ENCODE peak calls at places on chromosomes 5 and 9, in four cellular contexts. R is AG04450, T is right atrium auricular region, X is dorsolateral prefrontal cortex. S is an unnamed sample.
A peak's percentile ranks its signal among the peaks of the same experiment; 100 is the strongest.

GRCh38 chr9:110555971-110556370 is 23.6 kb downstream of the SVEP1 start:
- DNase-seq in R (peak; percentile 79), T (peak; percentile 84), X (no peak), S (no peak)

GRCh38 chr9:120289990-120290925 is 289.7 kb downstream of the CDK5RAP2 start:
- DNase-seq in R (no peak), T (no peak), X (no peak), S (no peak)

GRCh38 chr9:109781086-109781485 is 1.1 kb downstream of the PALM2AKAP2 start:
- DNase-seq in R (no peak), T (no peak), X (no peak), S (no peak)

GRCh38 chr5:152456815-152457443 is 51.9 kb upstream of the NMUR2 start:
- DNase-seq in R (no peak), T (no peak), X (no peak), S (no peak)

GRCh38 chr5:73213566-73213998 is 40.6 kb downstream of the TMEM174 start:
- DNase-seq in R (peak; percentile 82), T (no peak), X (no peak), S (no peak)

GRCh38 chr9:136476369-136477150 is 6.3 kb downstream of the SEC16A start:
- DNase-seq in R (no peak), T (no peak), X (no peak), S (no peak)

GRCh38 chr5:56310711-56311204 is 77.6 kb upstream of the ANKRD55 start:
- DNase-seq in R (no peak), T (no peak), X (no peak), S (no peak)

GRCh38 chr9:35828716-35829083 is at the start of gene FAM221B:
- DNase-seq in R (no peak), T (no peak), X (no peak), S (no peak)

GRCh38 chr9:87140605-87141109 is 193.4 kb upstream of the GAS1 start:
- DNase-seq in R (no peak), T (no peak), X (no peak), S (no peak)

GRCh38 chr9:13750061-13750460 is 470.6 kb upstream of the MPDZ start:
- DNase-seq in R (peak; percentile 39), T (no peak), X (no peak), S (no peak)

GRCh38 chr5:33891731-33892418 is at the start of gene ADAMTS12:
- DNase-seq in R (peak; percentile 48), T (no peak), X (no peak), S (no peak)

GRCh38 chr9:37564114-37564513 is 12.1 kb downstream of the FBXO10 start:
- DNase-seq in R (no peak), T (no peak), X (no peak), S (no peak)

GRCh38 chr9:125121156-125121555 is 22.2 kb downstream of the SCAI start:
- DNase-seq in R (no peak), T (no peak), X (no peak), S (no peak)

GRCh38 chr9:73577867-73578266 is 426.2 kb downstream of the ANXA1 start:
- DNase-seq in R (no peak), T (no peak), X (no peak), S (no peak)

GRCh38 chr9:85521331-85522197 is 220.2 kb downstream of the AGTPBP1 start:
- DNase-seq in R (no peak), T (no peak), X (peak; percentile 89), S (no peak)

GRCh38 chr9:128913048-128913900 is 7.5 kb upstream of the PHYHD1 start:
- DNase-seq in R (no peak), T (no peak), X (no peak), S (no peak)

GRCh38 chr9:128910906-128911305 is 9.9 kb upstream of the PHYHD1 start:
- DNase-seq in R (no peak), T (no peak), X (no peak), S (no peak)

GRCh38 chr9:128911529-128912035 is 9.2 kb upstream of the PHYHD1 start:
- DNase-seq in R (no peak), T (peak; percentile 80), X (no peak), S (no peak)

GRCh38 chr9:128913995-128914772 is 6.6 kb upstream of the PHYHD1 start:
- DNase-seq in R (no peak), T (no peak), X (no peak), S (no peak)

DNA sequence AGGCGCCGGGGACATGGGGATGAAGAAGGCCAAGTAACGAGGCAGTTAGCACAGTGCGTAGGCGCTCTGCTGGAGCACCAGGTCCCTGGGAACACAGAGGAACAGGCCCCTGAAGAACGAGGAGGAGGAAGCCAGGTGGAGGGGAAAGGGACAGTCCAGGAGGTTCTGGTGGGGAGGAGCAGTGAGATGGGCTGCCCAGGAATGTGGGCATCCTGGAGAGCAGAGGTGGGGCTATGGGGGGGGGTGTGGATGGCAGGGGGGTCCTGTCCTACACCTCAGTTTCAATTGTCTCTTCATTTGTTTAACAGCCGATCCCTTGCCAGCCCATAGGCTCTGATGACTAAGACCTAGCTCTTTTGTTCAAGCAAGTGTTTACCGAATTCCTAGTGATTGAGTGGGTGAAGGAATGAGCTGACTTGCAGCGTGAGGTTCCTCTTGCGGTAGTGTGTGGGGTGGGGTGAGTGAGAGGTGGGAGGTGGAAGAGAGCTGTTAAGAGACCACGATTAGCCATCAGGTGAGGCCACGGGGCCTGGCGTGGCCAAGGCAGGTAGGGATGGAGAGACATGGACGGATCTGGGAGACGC is 8.4 kb upstream of the PHYHD1 start:
- DNase-seq in R (peak; percentile 59), T (no peak), X (peak; percentile 69), S (no peak)
- H3K27ac ChIP-seq in R (peak overlapping the region; percentile 93), T (peak overlapping the region; percentile 86), X (peak overlapping the region; percentile 94), S (no peak overlapping the region)

GRCh38 chr9:116234091-116234490 is 80.5 kb downstream of the PAPPA start:
- DNase-seq in R (peak; percentile 92), T (no peak), X (no peak), S (no peak)

GRCh38 chr9:116238225-116238624 is 84.6 kb downstream of the PAPPA start:
- DNase-seq in R (peak; percentile 67), T (no peak), X (no peak), S (no peak)

GRCh38 chr9:116243708-116244107 is 90.1 kb downstream of the PAPPA start:
- DNase-seq in R (no peak), T (no peak), X (no peak), S (no peak)

GRCh38 chr9:116237456-116237855 is 83.9 kb downstream of the PAPPA start:
- DNase-seq in R (no peak), T (no peak), X (no peak), S (no peak)

DNA sequence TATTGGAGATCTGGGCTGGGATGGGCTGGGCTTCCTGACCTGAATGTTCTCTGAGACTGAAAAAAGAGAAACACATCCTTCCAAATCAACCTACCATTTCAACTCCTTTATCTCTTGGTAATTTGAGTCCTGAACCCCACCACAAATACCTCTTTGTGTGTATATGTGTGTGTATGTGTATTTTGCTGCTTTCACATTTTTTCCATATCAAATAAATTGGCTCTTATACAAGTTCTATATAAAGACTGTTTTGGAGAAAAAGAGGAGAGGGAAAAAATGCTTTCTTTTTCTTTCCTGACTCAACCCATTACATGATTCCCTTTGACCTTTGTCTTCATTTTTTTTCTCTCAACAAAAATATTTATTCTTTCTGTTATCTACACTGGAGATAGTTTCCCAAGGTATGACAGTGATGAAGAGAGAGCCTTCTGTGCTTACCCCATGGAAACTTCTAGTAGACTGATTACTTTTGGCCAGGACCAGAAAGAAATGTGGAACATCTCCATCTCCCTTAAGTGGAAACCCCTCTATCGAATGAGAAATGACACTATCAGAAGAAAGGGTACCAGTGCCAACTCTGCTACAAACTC is 85.3 kb downstream of the PAPPA start:
- DNase-seq in R (no peak), T (no peak), X (no peak), S (no peak)
- TF ChIP-seq CTCF in R (no peak), T (no peak), X (no peak), S (no peak)

GRCh38 chr5:145874765-145875164 is 2.0 kb upstream of the GRXCR2 start:
- DNase-seq in R (no peak), T (no peak), X (no peak), S (no peak)
- H3K27ac ChIP-seq in R (no peak overlapping the region), T (no peak overlapping the region), X (no peak overlapping the region), S (no peak overlapping the region)

DNA sequence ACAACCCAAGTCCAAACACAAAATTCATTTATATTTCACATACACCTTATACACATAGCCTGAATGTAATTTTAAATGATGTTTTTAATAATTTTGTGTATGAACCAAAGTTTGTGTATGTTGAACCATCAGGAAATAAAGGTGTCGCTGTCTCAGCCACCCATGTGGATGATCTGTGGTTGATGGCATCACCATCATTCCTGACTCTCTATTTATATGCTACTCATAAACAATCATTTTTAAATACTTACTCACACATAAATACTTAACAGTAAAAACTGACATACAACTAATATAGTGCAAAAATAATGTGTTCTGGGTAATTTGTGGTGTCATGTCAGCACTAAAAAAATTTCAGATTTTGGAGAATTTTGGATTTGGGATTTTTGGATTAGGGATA is 38.4 kb downstream of the SMC5 start:
- DNase-seq in R (no peak), T (no peak), X (no peak), S (no peak)
- TF ChIP-seq CTCF in R (no peak), T (no peak), X (no peak), S (no peak)

GRCh38 chr9:133059623-133060022 is 2.2 kb upstream of the CEL start:
- DNase-seq in R (no peak), T (no peak), X (no peak), S (no peak)
- H3K27ac ChIP-seq in R (no peak overlapping the region), T (peak overlapping the region; percentile 77), X (no peak overlapping the region), S (peak overlapping the region; percentile 77)

GRCh38 chr5:51961154-51961562 is 577.9 kb downstream of the ISL1 start:
- DNase-seq in R (no peak), T (no peak), X (no peak), S (no peak)

GRCh38 chr5:51958473-51958872 is 575.2 kb downstream of the ISL1 start:
- DNase-seq in R (no peak), T (no peak), X (no peak), S (no peak)

GRCh38 chr5:51960617-51961115 is 577.4 kb downstream of the ISL1 start:
- DNase-seq in R (no peak), T (no peak), X (no peak), S (no peak)
- TF ChIP-seq CTCF in R (no peak), T (no peak), X (peak; percentile 20), S (no peak)

GRCh38 chr5:52894451-52894850 is 94.7 kb upstream of the ITGA2 start:
- DNase-seq in R (no peak), T (no peak), X (no peak), S (no peak)

GRCh38 chr5:52896524-52897237 is 92.5 kb upstream of the ITGA2 start:
- DNase-seq in R (no peak), T (no peak), X (no peak), S (no peak)

GRCh38 chr5:52895572-52896296 is 93.4 kb upstream of the ITGA2 start:
- DNase-seq in R (no peak), T (no peak), X (no peak), S (no peak)

GRCh38 chr5:52893863-52894262 is 95.3 kb upstream of the ITGA2 start:
- DNase-seq in R (no peak), T (no peak), X (no peak), S (no peak)

GRCh38 chr5:52895070-52895469 is 94.1 kb upstream of the ITGA2 start:
- DNase-seq in R (no peak), T (no peak), X (no peak), S (no peak)
- H3K27ac ChIP-seq in R (no peak overlapping the region), T (peak overlapping the region; percentile 52), X (no peak overlapping the region), S (no peak overlapping the region)

S was measured in HL-60.